ENCODE peak calls at places on chromosomes 7 and 10, in ten cellular contexts. One of them, this sample, is unnamed.

GRCh38 chr10:77899080-77899477 is 27.5 kb downstream of the DLG5 start:
- DNase-seq in lower lobe of right lung: peak; percentile 58
- DNase-seq in progenitor cell of endocrine pancreas: no peak
- DNase-seq in astrocyte of the spinal cord: peak; percentile 53
- DNase-seq in GM06990: no peak
- DNase-seq in stomach: peak; percentile 86
- DNase-seq in hepatocyte: no peak
- DNase-seq in neural progenitor cell: no peak
- DNase-seq in cardiac fibroblast: peak; percentile 64
- DNase-seq in heart left ventricle: no peak
- DNase-seq in this sample: peak; percentile 61

GRCh38 chr7:116543664-116544063 is 18.8 kb downstream of the CAV1 start:
- DNase-seq in lower lobe of right lung: no peak
- DNase-seq in progenitor cell of endocrine pancreas: no peak
- DNase-seq in astrocyte of the spinal cord: peak; percentile 48
- DNase-seq in GM06990: no peak
- DNase-seq in stomach: no peak
- DNase-seq in hepatocyte: no peak
- DNase-seq in neural progenitor cell: no peak
- DNase-seq in cardiac fibroblast: peak; percentile 40
- DNase-seq in heart left ventricle: no peak
- DNase-seq in this sample: peak; percentile 55

GRCh38 chr10:77919713-77920108 is 6.8 kb downstream of the DLG5 start:
- DNase-seq in lower lobe of right lung: no peak
- DNase-seq in progenitor cell of endocrine pancreas: no peak
- DNase-seq in astrocyte of the spinal cord: peak; percentile 48
- DNase-seq in GM06990: no peak
- DNase-seq in stomach: no peak
- DNase-seq in hepatocyte: peak; percentile 61
- DNase-seq in neural progenitor cell: no peak
- DNase-seq in cardiac fibroblast: no peak
- DNase-seq in heart left ventricle: no peak
- DNase-seq in this sample: peak; percentile 86

GRCh38 chr7:139362302-139362701 is 2.6 kb downstream of the LUC7L2 start:
- DNase-seq in lower lobe of right lung: no peak
- DNase-seq in progenitor cell of endocrine pancreas: no peak
- DNase-seq in astrocyte of the spinal cord: no peak
- DNase-seq in GM06990: no peak
- DNase-seq in stomach: no peak
- DNase-seq in hepatocyte: no peak
- DNase-seq in neural progenitor cell: peak; percentile 53
- DNase-seq in cardiac fibroblast: no peak
- DNase-seq in heart left ventricle: no peak
- DNase-seq in this sample: peak; percentile 12

GRCh38 chr10:132337019-132337418 is 5.0 kb downstream of the LRRC27 start:
- DNase-seq in lower lobe of right lung: no peak
- DNase-seq in progenitor cell of endocrine pancreas: no peak
- DNase-seq in astrocyte of the spinal cord: peak; percentile 35
- DNase-seq in GM06990: no peak
- DNase-seq in stomach: peak; percentile 37
- DNase-seq in hepatocyte: no peak
- DNase-seq in neural progenitor cell: peak; percentile 44
- DNase-seq in cardiac fibroblast: no peak
- DNase-seq in heart left ventricle: no peak
- DNase-seq in this sample: no peak

GRCh38 chr7:19560111-19560883 is 148.5 kb downstream of the POLR1F start:
- DNase-seq in lower lobe of right lung: no peak
- DNase-seq in progenitor cell of endocrine pancreas: no peak
- DNase-seq in astrocyte of the spinal cord: peak; percentile 92
- DNase-seq in GM06990: no peak
- DNase-seq in stomach: no peak
- DNase-seq in hepatocyte: peak; percentile 16
- DNase-seq in neural progenitor cell: no peak
- DNase-seq in cardiac fibroblast: peak; percentile 73
- DNase-seq in heart left ventricle: no peak
- DNase-seq in this sample: peak; percentile 66

GRCh38 chr10:122460891-122461293 is 461 bp upstream of the HTRA1 start:
- DNase-seq in lower lobe of right lung: no peak
- DNase-seq in progenitor cell of endocrine pancreas: no peak
- DNase-seq in astrocyte of the spinal cord: no peak
- DNase-seq in GM06990: no peak
- DNase-seq in stomach: no peak
- DNase-seq in hepatocyte: no peak
- DNase-seq in neural progenitor cell: no peak
- DNase-seq in cardiac fibroblast: no peak
- DNase-seq in heart left ventricle: no peak
- DNase-seq in this sample: peak; percentile 37

GRCh38 chr7:112160130-112160770 is 45.9 kb downstream of the DOCK4 start:
- DNase-seq in lower lobe of right lung: no peak
- DNase-seq in progenitor cell of endocrine pancreas: no peak
- DNase-seq in astrocyte of the spinal cord: peak; percentile 52
- DNase-seq in GM06990: no peak
- DNase-seq in stomach: no peak
- DNase-seq in hepatocyte: peak; percentile 51
- DNase-seq in neural progenitor cell: peak; percentile 19
- DNase-seq in cardiac fibroblast: peak; percentile 44
- DNase-seq in heart left ventricle: no peak
- DNase-seq in this sample: no peak

GRCh38 chr10:5092375-5092774 is 1.8 kb upstream of the AKR1C3 start:
- DNase-seq in lower lobe of right lung: no peak
- DNase-seq in progenitor cell of endocrine pancreas: no peak
- DNase-seq in astrocyte of the spinal cord: no peak
- DNase-seq in GM06990: no peak
- DNase-seq in stomach: no peak
- DNase-seq in hepatocyte: no peak
- DNase-seq in neural progenitor cell: no peak
- DNase-seq in cardiac fibroblast: no peak
- DNase-seq in heart left ventricle: no peak
- DNase-seq in this sample: no peak

GRCh38 chr10:89921422-89921821 is 220.0 kb downstream of the KIF20B start:
- DNase-seq in lower lobe of right lung: no peak
- DNase-seq in progenitor cell of endocrine pancreas: no peak
- DNase-seq in astrocyte of the spinal cord: peak; percentile 4
- DNase-seq in GM06990: no peak
- DNase-seq in stomach: no peak
- DNase-seq in hepatocyte: no peak
- DNase-seq in neural progenitor cell: no peak
- DNase-seq in cardiac fibroblast: no peak
- DNase-seq in heart left ventricle: no peak
- DNase-seq in this sample: no peak

GRCh38 chr10:22333167-22333566 is 12.1 kb upstream of the SPAG6 start:
- DNase-seq in lower lobe of right lung: no peak
- DNase-seq in progenitor cell of endocrine pancreas: no peak
- DNase-seq in astrocyte of the spinal cord: no peak
- DNase-seq in GM06990: no peak
- DNase-seq in stomach: no peak
- DNase-seq in hepatocyte: no peak
- DNase-seq in neural progenitor cell: no peak
- DNase-seq in cardiac fibroblast: no peak
- DNase-seq in heart left ventricle: no peak
- DNase-seq in this sample: no peak

GRCh38 chr10:25758041-25758457 is 176.0 kb upstream of the MYO3A start:
- DNase-seq in lower lobe of right lung: no peak
- DNase-seq in progenitor cell of endocrine pancreas: no peak
- DNase-seq in astrocyte of the spinal cord: peak; percentile 34
- DNase-seq in GM06990: no peak
- DNase-seq in stomach: no peak
- DNase-seq in hepatocyte: peak; percentile 71
- DNase-seq in neural progenitor cell: peak; percentile 59
- DNase-seq in cardiac fibroblast: peak; percentile 67
- DNase-seq in heart left ventricle: no peak
- DNase-seq in this sample: no peak

GRCh38 chr7:117086788-117087187 is 133.5 kb downstream of the ST7 start:
- DNase-seq in lower lobe of right lung: no peak
- DNase-seq in progenitor cell of endocrine pancreas: no peak
- DNase-seq in astrocyte of the spinal cord: peak; percentile 20
- DNase-seq in GM06990: no peak
- DNase-seq in stomach: no peak
- DNase-seq in hepatocyte: no peak
- DNase-seq in neural progenitor cell: no peak
- DNase-seq in cardiac fibroblast: peak; percentile 31
- DNase-seq in heart left ventricle: no peak
- DNase-seq in this sample: no peak

GRCh38 chr10:10910634-10911033 is 107.0 kb upstream of the CELF2 start:
- DNase-seq in lower lobe of right lung: no peak
- DNase-seq in progenitor cell of endocrine pancreas: no peak
- DNase-seq in astrocyte of the spinal cord: no peak
- DNase-seq in GM06990: no peak
- DNase-seq in stomach: no peak
- DNase-seq in hepatocyte: no peak
- DNase-seq in neural progenitor cell: no peak
- DNase-seq in cardiac fibroblast: no peak
- DNase-seq in heart left ventricle: no peak
- DNase-seq in this sample: no peak

GRCh38 chr10:36342781-36343180 is 700.7 kb upstream of the FZD8 start:
- DNase-seq in lower lobe of right lung: no peak
- DNase-seq in progenitor cell of endocrine pancreas: no peak
- DNase-seq in astrocyte of the spinal cord: no peak
- DNase-seq in GM06990: no peak
- DNase-seq in stomach: no peak
- DNase-seq in hepatocyte: no peak
- DNase-seq in neural progenitor cell: no peak
- DNase-seq in cardiac fibroblast: no peak
- DNase-seq in heart left ventricle: no peak
- DNase-seq in this sample: no peak

GRCh38 chr7:98877692-98878364 is 504 bp upstream of the TRRAP start:
- DNase-seq in lower lobe of right lung: no peak
- DNase-seq in progenitor cell of endocrine pancreas: no peak
- DNase-seq in astrocyte of the spinal cord: no peak
- DNase-seq in GM06990: no peak
- DNase-seq in stomach: peak; percentile 25
- DNase-seq in hepatocyte: no peak
- DNase-seq in neural progenitor cell: no peak
- DNase-seq in cardiac fibroblast: no peak
- DNase-seq in heart left ventricle: no peak
- DNase-seq in this sample: no peak

GRCh38 chr7:98878365-98879197 is at the start of gene TRRAP:
- DNase-seq in lower lobe of right lung: peak; percentile 82
- DNase-seq in progenitor cell of endocrine pancreas: peak; percentile 74
- DNase-seq in astrocyte of the spinal cord: peak; percentile 70
- DNase-seq in GM06990: peak; percentile 88
- DNase-seq in stomach: peak; percentile 75
- DNase-seq in hepatocyte: peak; percentile 90
- DNase-seq in neural progenitor cell: peak; percentile 92
- DNase-seq in cardiac fibroblast: peak; percentile 83
- DNase-seq in heart left ventricle: peak; percentile 83
- DNase-seq in this sample: peak; percentile 89

GRCh38 chr7:98880485-98880884 is 2.2 kb downstream of the TRRAP start:
- DNase-seq in lower lobe of right lung: no peak
- DNase-seq in progenitor cell of endocrine pancreas: no peak
- DNase-seq in astrocyte of the spinal cord: no peak
- DNase-seq in GM06990: no peak
- DNase-seq in stomach: no peak
- DNase-seq in hepatocyte: no peak
- DNase-seq in neural progenitor cell: no peak
- DNase-seq in cardiac fibroblast: no peak
- DNase-seq in heart left ventricle: no peak
- DNase-seq in this sample: no peak

GRCh38 chr7:98879989-98880337 is 1.6 kb downstream of the TRRAP start:
- DNase-seq in lower lobe of right lung: no peak
- DNase-seq in progenitor cell of endocrine pancreas: no peak
- DNase-seq in astrocyte of the spinal cord: no peak
- DNase-seq in GM06990: no peak
- DNase-seq in stomach: no peak
- DNase-seq in hepatocyte: no peak
- DNase-seq in neural progenitor cell: no peak
- DNase-seq in cardiac fibroblast: no peak
- DNase-seq in heart left ventricle: no peak
- DNase-seq in this sample: no peak

GRCh38 chr7:98879198-98879988 is 1.1 kb downstream of the TRRAP start:
- DNase-seq in lower lobe of right lung: no peak
- DNase-seq in progenitor cell of endocrine pancreas: no peak
- DNase-seq in astrocyte of the spinal cord: no peak
- DNase-seq in GM06990: peak; percentile 51
- DNase-seq in stomach: no peak
- DNase-seq in hepatocyte: peak; percentile 77
- DNase-seq in neural progenitor cell: peak; percentile 48
- DNase-seq in cardiac fibroblast: no peak
- DNase-seq in heart left ventricle: peak; percentile 34
- DNase-seq in this sample: no peak
- TF ChIP-seq CTCF in lower lobe of right lung: peak; percentile 7
- TF ChIP-seq CTCF in progenitor cell of endocrine pancreas: peak; percentile 6
- TF ChIP-seq CTCF in astrocyte of the spinal cord: peak; percentile 9
- TF ChIP-seq CTCF in GM06990: peak; percentile 64
- TF ChIP-seq CTCF in stomach: no peak
- TF ChIP-seq CTCF in hepatocyte: peak; percentile 22
- TF ChIP-seq CTCF in neural progenitor cell: peak; percentile 7
- TF ChIP-seq CTCF in cardiac fibroblast: no peak
- TF ChIP-seq CTCF in heart left ventricle: peak; percentile 8
- TF ChIP-seq CTCF in this sample: peak; percentile 10

DNA sequence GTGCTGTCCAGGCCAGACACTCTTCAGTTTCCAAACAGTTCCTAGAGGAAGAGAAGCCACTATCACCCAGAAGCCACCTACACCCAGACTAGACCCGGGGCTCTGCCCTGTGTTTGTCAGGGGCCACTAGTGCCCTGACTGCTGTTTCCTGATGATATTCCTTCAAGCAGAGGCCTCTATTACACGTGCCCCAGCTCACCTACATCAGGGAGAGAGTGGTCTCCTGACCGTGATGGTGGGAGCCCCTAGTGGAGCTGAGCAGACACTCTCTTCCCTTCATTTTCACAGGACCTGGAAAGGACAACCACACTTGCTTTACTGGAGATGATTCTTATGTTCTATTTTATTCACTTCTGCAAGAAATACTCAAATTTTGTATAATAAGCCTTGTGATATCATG is 9.2 kb downstream of the ZNF394 start:
- DNase-seq in lower lobe of right lung: no peak
- DNase-seq in progenitor cell of endocrine pancreas: no peak
- DNase-seq in astrocyte of the spinal cord: no peak
- DNase-seq in GM06990: no peak
- DNase-seq in stomach: no peak
- DNase-seq in hepatocyte: no peak
- DNase-seq in neural progenitor cell: no peak
- DNase-seq in cardiac fibroblast: no peak
- DNase-seq in heart left ventricle: no peak
- DNase-seq in this sample: no peak
- TF ChIP-seq CTCF in lower lobe of right lung: no peak
- TF ChIP-seq CTCF in progenitor cell of endocrine pancreas: no peak
- TF ChIP-seq CTCF in astrocyte of the spinal cord: no peak
- TF ChIP-seq CTCF in GM06990: no peak
- TF ChIP-seq CTCF in stomach: no peak
- TF ChIP-seq CTCF in hepatocyte: no peak
- TF ChIP-seq CTCF in neural progenitor cell: no peak
- TF ChIP-seq CTCF in cardiac fibroblast: no peak
- TF ChIP-seq CTCF in heart left ventricle: no peak
- TF ChIP-seq CTCF in this sample: no peak

GRCh38 chr7:152419473-152420429 is 16.1 kb downstream of the KMT2C start:
- DNase-seq in lower lobe of right lung: no peak
- DNase-seq in progenitor cell of endocrine pancreas: no peak
- DNase-seq in astrocyte of the spinal cord: no peak
- DNase-seq in GM06990: no peak
- DNase-seq in stomach: no peak
- DNase-seq in hepatocyte: no peak
- DNase-seq in neural progenitor cell: no peak
- DNase-seq in cardiac fibroblast: no peak
- DNase-seq in heart left ventricle: no peak
- DNase-seq in this sample: no peak
- TF ChIP-seq CTCF in lower lobe of right lung: no peak
- TF ChIP-seq CTCF in progenitor cell of endocrine pancreas: no peak
- TF ChIP-seq CTCF in astrocyte of the spinal cord: no peak
- TF ChIP-seq CTCF in GM06990: no peak
- TF ChIP-seq CTCF in stomach: no peak
- TF ChIP-seq CTCF in hepatocyte: no peak
- TF ChIP-seq CTCF in neural progenitor cell: no peak
- TF ChIP-seq CTCF in cardiac fibroblast: no peak
- TF ChIP-seq CTCF in heart left ventricle: no peak
- TF ChIP-seq CTCF in this sample: no peak

GRCh38 chr10:71218833-71219120 is 6.4 kb downstream of the UNC5B start:
- DNase-seq in lower lobe of right lung: no peak
- DNase-seq in progenitor cell of endocrine pancreas: no peak
- DNase-seq in astrocyte of the spinal cord: no peak
- DNase-seq in GM06990: no peak
- DNase-seq in stomach: no peak
- DNase-seq in hepatocyte: no peak
- DNase-seq in neural progenitor cell: no peak
- DNase-seq in cardiac fibroblast: no peak
- DNase-seq in heart left ventricle: no peak
- DNase-seq in this sample: no peak
- TF ChIP-seq CTCF in lower lobe of right lung: no peak
- TF ChIP-seq CTCF in progenitor cell of endocrine pancreas: no peak
- TF ChIP-seq CTCF in astrocyte of the spinal cord: no peak
- TF ChIP-seq CTCF in GM06990: no peak
- TF ChIP-seq CTCF in stomach: no peak
- TF ChIP-seq CTCF in hepatocyte: no peak
- TF ChIP-seq CTCF in neural progenitor cell: no peak
- TF ChIP-seq CTCF in cardiac fibroblast: no peak
- TF ChIP-seq CTCF in heart left ventricle: no peak
- TF ChIP-seq CTCF in this sample: no peak